ENCODE peak calls at places on chromosome 1, in six cellular contexts. One of them, this sample, is unnamed.

GRCh38 chr1:5481889-5482288 is 510.3 kb downstream of the NPHP4 start:
- DNase-seq in IMR-90: no peak
- DNase-seq in H9: peak
- DNase-seq in H1: peak
- DNase-seq in neuronal stem cell: peak
- DNase-seq in mesendoderm: peak
- DNase-seq in this sample: no peak

GRCh38 chr1:217052196-217052595 is 329.0 kb upstream of the ESRRG start:
- DNase-seq in neuronal stem cell: no peak
- DNase-seq in H9: no peak
- DNase-seq in IMR-90: peak
- DNase-seq in H1: no peak
- DNase-seq in mesendoderm: no peak
- DNase-seq in this sample: no peak

GRCh38 chr1:156060937-156061636 is at the start of gene RAB25:
- DNase-seq in IMR-90: no peak
- DNase-seq in H9: peak
- DNase-seq in neuronal stem cell: no peak
- DNase-seq in mesendoderm: peak
- DNase-seq in H1: peak
- DNase-seq in this sample: no peak

GRCh38 chr1:218401896-218402770 is 57.0 kb downstream of the TGFB2 start:
- DNase-seq in H1: no peak
- DNase-seq in neuronal stem cell: no peak
- DNase-seq in H9: peak
- DNase-seq in IMR-90: peak
- DNase-seq in mesendoderm: no peak
- DNase-seq in this sample: peak

GRCh38 chr1:95245029-95245428 is 11.0 kb downstream of the RWDD3 start:
- DNase-seq in H1: no peak
- DNase-seq in mesendoderm: no peak
- DNase-seq in H9: no peak
- DNase-seq in IMR-90: no peak
- DNase-seq in neuronal stem cell: no peak
- DNase-seq in this sample: no peak

GRCh38 chr1:204513117-204513716 is 3.0 kb upstream of the MDM4 start:
- DNase-seq in H9: no peak
- DNase-seq in H1: no peak
- DNase-seq in IMR-90: no peak
- DNase-seq in mesendoderm: no peak
- DNase-seq in neuronal stem cell: no peak
- DNase-seq in this sample: no peak

GRCh38 chr1:40625076-40625475 is 40.4 kb downstream of the RIMS3 start:
- DNase-seq in mesendoderm: peak
- DNase-seq in neuronal stem cell: no peak
- DNase-seq in H1: no peak
- DNase-seq in H9: peak
- DNase-seq in IMR-90: no peak
- DNase-seq in this sample: no peak

GRCh38 chr1:63827411-63828321 is 53.8 kb downstream of the ROR1 start:
- DNase-seq in neuronal stem cell: no peak
- DNase-seq in H9: no peak
- DNase-seq in mesendoderm: no peak
- DNase-seq in IMR-90: peak
- DNase-seq in H1: no peak
- DNase-seq in this sample: peak

GRCh38 chr1:221939598-221939997 is 197.7 kb upstream of the DUSP10 start:
- DNase-seq in neuronal stem cell: no peak
- DNase-seq in H1: no peak
- DNase-seq in H9: no peak
- DNase-seq in mesendoderm: no peak
- DNase-seq in IMR-90: no peak
- DNase-seq in this sample: no peak

GRCh38 chr1:228487336-228488106 is at the start of gene RNF187:
- DNase-seq in H9: no peak
- DNase-seq in H1: peak
- DNase-seq in IMR-90: peak
- DNase-seq in mesendoderm: no peak
- DNase-seq in neuronal stem cell: no peak
- DNase-seq in this sample: no peak

GRCh38 chr1:20840731-20841130 is 53.6 kb upstream of the HP1BP3 start:
- DNase-seq in H1: no peak
- DNase-seq in neuronal stem cell: no peak
- DNase-seq in IMR-90: no peak
- DNase-seq in mesendoderm: no peak
- DNase-seq in H9: no peak
- DNase-seq in this sample: no peak

GRCh38 chr1:109979489-109980091 is 5.0 kb upstream of the AHCYL1 start:
- DNase-seq in IMR-90: peak
- DNase-seq in neuronal stem cell: no peak
- DNase-seq in H1: no peak
- DNase-seq in H9: no peak
- DNase-seq in mesendoderm: no peak
- DNase-seq in this sample: peak

GRCh38 chr1:5840551-5840914 is 151.7 kb downstream of the NPHP4 start:
- DNase-seq in H1: no peak
- DNase-seq in H9: no peak
- DNase-seq in neuronal stem cell: no peak
- DNase-seq in mesendoderm: no peak
- DNase-seq in IMR-90: no peak
- DNase-seq in this sample: no peak

GRCh38 chr1:54937469-54937868 is 43.0 kb upstream of the TMEM61 start:
- DNase-seq in H9: no peak
- DNase-seq in IMR-90: peak
- DNase-seq in H1: no peak
- DNase-seq in mesendoderm: peak
- DNase-seq in neuronal stem cell: no peak
- DNase-seq in this sample: peak

GRCh38 chr1:226813671-226814591 is 56.5 kb upstream of the PSEN2 start:
- DNase-seq in H1: no peak
- DNase-seq in IMR-90: no peak
- DNase-seq in mesendoderm: no peak
- DNase-seq in neuronal stem cell: no peak
- DNase-seq in H9: no peak
- DNase-seq in this sample: no peak

GRCh38 chr1:93537924-93538323 is 90.0 kb downstream of the FNBP1L start:
- DNase-seq in H9: no peak
- DNase-seq in H1: no peak
- DNase-seq in IMR-90: peak
- DNase-seq in neuronal stem cell: no peak
- DNase-seq in mesendoderm: no peak
- DNase-seq in this sample: no peak

GRCh38 chr1:66764994-66765578 is 12.8 kb downstream of the DYNLT5 start:
- DNase-seq in neuronal stem cell: peak
- DNase-seq in H1: peak
- DNase-seq in mesendoderm: peak
- DNase-seq in IMR-90: peak
- DNase-seq in H9: no peak
- DNase-seq in this sample: peak

GRCh38 chr1:78491311-78492071 is 717 bp downstream of the PTGFR start:
- DNase-seq in neuronal stem cell: peak
- DNase-seq in IMR-90: peak
- DNase-seq in H9: peak
- DNase-seq in mesendoderm: peak
- DNase-seq in H1: peak
- DNase-seq in this sample: peak

GRCh38 chr1:182056596-182057366 is 4.7 kb downstream of the ZNF648 start:
- DNase-seq in IMR-90: no peak
- DNase-seq in neuronal stem cell: no peak
- DNase-seq in mesendoderm: no peak
- DNase-seq in H9: peak
- DNase-seq in H1: no peak
- DNase-seq in this sample: no peak

GRCh38 chr1:111476761-111477309 is 3.1 kb downstream of the C1orf162 start:
- DNase-seq in H9: no peak
- DNase-seq in mesendoderm: no peak
- DNase-seq in H1: no peak
- DNase-seq in IMR-90: no peak
- DNase-seq in neuronal stem cell: no peak
- DNase-seq in this sample: no peak

GRCh38 chr1:146036990-146037646 is 15.6 kb upstream of the HJV start:
- DNase-seq in IMR-90: peak
- DNase-seq in neuronal stem cell: peak
- DNase-seq in H1: peak
- DNase-seq in H9: peak
- DNase-seq in mesendoderm: peak
- DNase-seq in this sample: peak

GRCh38 chr1:86933562-86934377 is 19.3 kb downstream of the HS2ST1 start:
- DNase-seq in IMR-90: no peak
- DNase-seq in H9: peak
- DNase-seq in mesendoderm: peak
- DNase-seq in H1: no peak
- DNase-seq in neuronal stem cell: no peak
- DNase-seq in this sample: no peak

GRCh38 chr1:181485276-181486097 is 2.2 kb downstream of the CACNA1E start:
- DNase-seq in H1: peak
- DNase-seq in mesendoderm: peak
- DNase-seq in neuronal stem cell: peak
- DNase-seq in IMR-90: no peak
- DNase-seq in H9: peak
- DNase-seq in this sample: no peak

GRCh38 chr1:174700314-174700713 is 252.6 kb downstream of the GPR52 start:
- DNase-seq in IMR-90: no peak
- DNase-seq in neuronal stem cell: no peak
- DNase-seq in mesendoderm: peak
- DNase-seq in H9: no peak
- DNase-seq in H1: no peak
- DNase-seq in this sample: no peak

GRCh38 chr1:185853739-185854138 is 119.5 kb downstream of the HMCN1 start:
- DNase-seq in H9: no peak
- DNase-seq in IMR-90: peak
- DNase-seq in mesendoderm: no peak
- DNase-seq in H1: no peak
- DNase-seq in neuronal stem cell: no peak
- DNase-seq in this sample: peak

GRCh38 chr1:9625761-9626160 is 25.8 kb upstream of the PIK3CD start:
- DNase-seq in mesendoderm: no peak
- DNase-seq in IMR-90: no peak
- DNase-seq in H1: no peak
- DNase-seq in H9: no peak
- DNase-seq in neuronal stem cell: no peak
- DNase-seq in this sample: no peak

GRCh38 chr1:116881879-116882520 is 27.7 kb upstream of the PTGFRN start:
- DNase-seq in IMR-90: peak
- DNase-seq in mesendoderm: peak
- DNase-seq in H1: peak
- DNase-seq in H9: peak
- DNase-seq in neuronal stem cell: no peak
- DNase-seq in this sample: peak

GRCh38 chr1:22201023-22201422 is 58.1 kb upstream of the WNT4 start:
- DNase-seq in neuronal stem cell: no peak
- DNase-seq in IMR-90: no peak
- DNase-seq in H9: no peak
- DNase-seq in mesendoderm: no peak
- DNase-seq in H1: no peak
- DNase-seq in this sample: no peak

GRCh38 chr1:183548136-183548535 is 42.1 kb downstream of the NCF2 start:
- DNase-seq in mesendoderm: no peak
- DNase-seq in H1: no peak
- DNase-seq in neuronal stem cell: no peak
- DNase-seq in IMR-90: no peak
- DNase-seq in H9: no peak
- DNase-seq in this sample: no peak

GRCh38 chr1:236416165-236416564 is 22.1 kb downstream of the EDARADD start:
- DNase-seq in neuronal stem cell: no peak
- DNase-seq in mesendoderm: peak
- DNase-seq in H1: no peak
- DNase-seq in IMR-90: no peak
- DNase-seq in H9: no peak
- DNase-seq in this sample: peak

GRCh38 chr1:37692078-37692833 is at the start of gene CDCA8:
- DNase-seq in IMR-90: peak
- DNase-seq in neuronal stem cell: peak
- DNase-seq in H9: peak
- DNase-seq in H1: peak
- DNase-seq in mesendoderm: peak
- DNase-seq in this sample: peak
- H2AK5ac ChIP-seq in IMR-90: peak
- H2AK5ac ChIP-seq in neuronal stem cell: peak
- H2AK5ac ChIP-seq in H9: no peak
- H2AK5ac ChIP-seq in H1: no peak
- H2AK5ac ChIP-seq in mesendoderm: no peak
- H2AK5ac ChIP-seq in this sample: no peak

GRCh38 chr1:7983086-7983778 is 21.7 kb downstream of the PARK7 start:
- DNase-seq in H1: no peak
- DNase-seq in mesendoderm: no peak
- DNase-seq in H9: no peak
- DNase-seq in IMR-90: no peak
- DNase-seq in neuronal stem cell: no peak
- DNase-seq in this sample: no peak
- H2AK5ac ChIP-seq in H1: no peak
- H2AK5ac ChIP-seq in mesendoderm: no peak
- H2AK5ac ChIP-seq in H9: no peak
- H2AK5ac ChIP-seq in IMR-90: peak
- H2AK5ac ChIP-seq in neuronal stem cell: no peak
- H2AK5ac ChIP-seq in this sample: no peak

DNA sequence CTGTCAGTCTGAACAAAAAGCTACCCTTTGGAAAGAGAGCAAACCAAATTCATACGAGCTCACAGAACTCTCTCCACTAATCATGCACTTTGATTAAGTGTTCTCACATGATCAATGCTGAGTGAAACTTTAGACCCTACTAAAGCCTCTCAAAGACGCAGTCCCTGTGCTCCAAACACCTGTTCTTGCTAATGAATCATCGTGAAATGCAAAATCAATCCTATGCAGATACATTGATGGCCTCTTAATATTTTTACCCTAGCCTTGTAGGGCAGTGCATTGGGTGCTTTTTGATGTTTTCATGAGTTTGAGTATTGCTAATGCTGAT is 113.4 kb downstream of the ZBTB18 start:
- DNase-seq in neuronal stem cell: no peak
- DNase-seq in H1: no peak
- DNase-seq in mesendoderm: no peak
- DNase-seq in H9: no peak
- DNase-seq in IMR-90: no peak
- DNase-seq in this sample: no peak
- H2AK5ac ChIP-seq in neuronal stem cell: no peak
- H2AK5ac ChIP-seq in H1: no peak
- H2AK5ac ChIP-seq in mesendoderm: no peak
- H2AK5ac ChIP-seq in H9: no peak
- H2AK5ac ChIP-seq in IMR-90: peak
- H2AK5ac ChIP-seq in this sample: peak

GRCh38 chr1:153550827-153551512 is 1.9 kb upstream of the S100A3 start:
- DNase-seq in H9: peak
- DNase-seq in mesendoderm: no peak
- DNase-seq in neuronal stem cell: no peak
- DNase-seq in IMR-90: no peak
- DNase-seq in H1: no peak
- DNase-seq in this sample: no peak

GRCh38 chr1:153552335-153552734 is 3.3 kb upstream of the S100A3 start:
- DNase-seq in H1: no peak
- DNase-seq in neuronal stem cell: no peak
- DNase-seq in H9: peak
- DNase-seq in IMR-90: no peak
- DNase-seq in mesendoderm: no peak
- DNase-seq in this sample: no peak

GRCh38 chr1:153550398-153550758 is 1.3 kb upstream of the S100A3 start:
- DNase-seq in mesendoderm: no peak
- DNase-seq in neuronal stem cell: no peak
- DNase-seq in IMR-90: no peak
- DNase-seq in H1: no peak
- DNase-seq in H9: no peak
- DNase-seq in this sample: no peak

GRCh38 chr1:153553096-153553495 is 4.0 kb upstream of the S100A3 start:
- DNase-seq in H1: no peak
- DNase-seq in H9: peak
- DNase-seq in neuronal stem cell: no peak
- DNase-seq in IMR-90: no peak
- DNase-seq in mesendoderm: no peak
- DNase-seq in this sample: no peak

GRCh38 chr1:153553691-153554608 is 4.9 kb upstream of the S100A3 start:
- DNase-seq in neuronal stem cell: no peak
- DNase-seq in mesendoderm: no peak
- DNase-seq in H9: peak
- DNase-seq in H1: no peak
- DNase-seq in IMR-90: no peak
- DNase-seq in this sample: peak
- H2AK5ac ChIP-seq in neuronal stem cell: peak
- H2AK5ac ChIP-seq in mesendoderm: no peak
- H2AK5ac ChIP-seq in H9: no peak
- H2AK5ac ChIP-seq in H1: no peak
- H2AK5ac ChIP-seq in IMR-90: peak
- H2AK5ac ChIP-seq in this sample: peak